ENCODE peak calls at places on chromosome 6, in nine cellular contexts. J is activated T-cell treated with anti-CD3 and anti-CD28 coated beads, Interleukin-2, amount 50 U/mL, for 1 hour; C is ascending aorta; U is naive B cell; Z is caudate nucleus; O is left ventricle myocardium superior; S is body of pancreas; V is sigmoid colon; F is foreskin keratinocyte. G is an unnamed sample.

GRCh38 chr6:4912559-4912958 is 91.3 kb downstream of the RPP40 start:
- DNase-seq in S (no peak), C (no peak), Z (no peak), F (no peak), U (no peak), O (no peak), J (no peak), V (no peak), G (no peak)

GRCh38 chr6:8059129-8059528 is 5.1 kb downstream of the BLOC1S5 start:
- DNase-seq in U (no peak), F (no peak), O (no peak), Z (no peak), V (no peak), S (no peak), C (no peak), J (no peak), G (no peak)

GRCh38 chr6:108744244-108744972 is 103.8 kb upstream of the ARMC2 start:
- DNase-seq in V (no peak), Z (no peak), J (no peak), U (no peak), F (no peak), O (no peak), S (no peak), C (no peak), G (no peak)

GRCh38 chr6:113858605-113859348 is 1.6 kb downstream of the MARCKS start:
- DNase-seq in V (peak; percentile 94), C (peak; percentile 32), Z (peak; percentile 89), F (peak; percentile 79), S (peak; percentile 94), O (peak; percentile 94), J (peak; percentile 77), U (peak; percentile 98), G (peak; percentile 87)

GRCh38 chr6:117263353-117263927 is 1.9 kb upstream of the VGLL2 start:
- DNase-seq in S (no peak), U (no peak), Z (no peak), V (no peak), O (no peak), C (no peak), J (no peak), F (no peak), G (no peak)

GRCh38 chr6:44166591-44167184 is 8.1 kb downstream of the CAPN11 start:
- DNase-seq in C (no peak), Z (no peak), V (no peak), J (no peak), F (no peak), O (peak; percentile 21), S (no peak), U (no peak), G (no peak)

GRCh38 chr6:170087946-170088348 is 202.9 kb downstream of the DLL1 start:
- DNase-seq in Z (no peak), C (no peak), S (peak; percentile 11), F (no peak), V (peak; percentile 63), J (peak; percentile 40), O (peak; percentile 45), U (peak; percentile 60), G (peak; percentile 79)

GRCh38 chr6:2257358-2257757 is 12.0 kb upstream of the GMDS start:
- DNase-seq in J (no peak), C (no peak), F (no peak), V (no peak), O (no peak), U (no peak), Z (no peak), S (no peak), G (no peak)

GRCh38 chr6:152048921-152049320 is 241.4 kb downstream of the ESR1 start:
- DNase-seq in Z (no peak), J (no peak), S (no peak), V (no peak), O (no peak), F (no peak), C (no peak), U (no peak), G (no peak)

G was measured in suprapubic skin.